ENCODE peak calls at places on chromosomes 3 and 15, in nine cellular contexts. D is tibial nerve, X is GM12865, M is astrocyte, A is heart left ventricle, U is fibroblast of villous mesenchyme, Q is fibroblast of the aortic adventitia, B is fibroblast of lung, J is psoas muscle. G is an unnamed sample.

GRCh38 chr15:31278056-31278445 is 48.6 kb upstream of the KLF13 start:
- DNase-seq in X (no peak), A (no peak), D (no peak), Q (no peak), M (no peak), J (peak; percentile 25), U (no peak), B (no peak), G (peak; percentile 13)

GRCh38 chr3:124203292-124203691 is 211.4 kb upstream of the ROPN1 start:
- DNase-seq in M (no peak), D (no peak), Q (no peak), J (no peak), B (no peak), X (no peak), A (no peak), U (no peak), G (no peak)

GRCh38 chr3:49013738-49014660 is 4.4 kb downstream of the DALRD3 start:
- DNase-seq in B (no peak), X (peak; percentile 83), A (no peak), J (peak; percentile 67), M (no peak), D (no peak), Q (no peak), U (peak; percentile 33), G (no peak)

GRCh38 chr3:180678231-180678630 is 1.1 kb downstream of the CCDC39 start:
- DNase-seq in J (no peak), A (no peak), D (no peak), U (no peak), Q (no peak), X (peak; percentile 20), B (no peak), M (no peak), G (no peak)

GRCh38 chr3:114447545-114447944 is 153.7 kb downstream of the TIGIT start:
- DNase-seq in A (no peak), J (no peak), Q (no peak), D (no peak), X (peak; percentile 28), M (no peak), U (no peak), B (peak; percentile 43), G (no peak)

GRCh38 chr3:154844863-154845262 is 235.3 kb upstream of the MME start:
- DNase-seq in D (no peak), M (no peak), U (no peak), B (no peak), A (no peak), J (no peak), X (no peak), Q (no peak), G (no peak)

GRCh38 chr3:177057768-177058167 is 139.5 kb downstream of the TBL1XR1 start:
- DNase-seq in B (peak; percentile 35), Q (no peak), J (no peak), X (peak; percentile 89), U (no peak), A (no peak), M (peak; percentile 14), D (no peak), G (no peak)

GRCh38 chr3:42723146-42723683 is 20.6 kb upstream of the HHATL start:
- DNase-seq in A (no peak), J (no peak), Q (no peak), B (no peak), D (no peak), U (no peak), X (no peak), M (no peak), G (no peak)

GRCh38 chr3:13158441-13158840 is 85.2 kb upstream of the IQSEC1 start:
- DNase-seq in D (no peak), M (no peak), B (no peak), A (no peak), U (no peak), X (no peak), J (no peak), Q (no peak), G (no peak)

GRCh38 chr15:66798426-66799061 is 96.5 kb downstream of the SMAD6 start:
- DNase-seq in X (no peak), U (peak; percentile 43), D (no peak), Q (peak; percentile 75), J (no peak), A (no peak), M (peak; percentile 65), B (peak; percentile 78), G (no peak)

GRCh38 chr3:15108082-15108545 is 9.2 kb upstream of the RBSN start:
- DNase-seq in A (peak; percentile 71), Q (peak; percentile 81), M (peak; percentile 33), D (peak; percentile 30), X (peak; percentile 88), U (peak; percentile 80), B (peak; percentile 59), J (peak; percentile 89), G (peak; percentile 59)

GRCh38 chr15:26260517-26261133 is 397.5 kb upstream of the ATP10A start:
- DNase-seq in B (peak; percentile 0), A (no peak), U (no peak), Q (peak; percentile 26), M (no peak), X (peak; percentile 35), J (peak; percentile 58), D (no peak), G (no peak)

GRCh38 chr3:53198256-53198977 is 37.4 kb downstream of the PRKCD start:
- DNase-seq in M (no peak), Q (no peak), U (no peak), D (no peak), X (no peak), A (no peak), J (no peak), B (no peak), G (no peak)

GRCh38 chr3:53198996-53199395 is 38.0 kb downstream of the PRKCD start:
- DNase-seq in A (no peak), J (no peak), M (no peak), X (no peak), B (no peak), D (no peak), Q (no peak), U (no peak), G (no peak)

GRCh38 chr3:53201190-53201504 is 40.1 kb downstream of the PRKCD start:
- DNase-seq in X (no peak), J (no peak), D (no peak), A (no peak), U (no peak), Q (no peak), B (no peak), M (no peak), G (no peak)

GRCh38 chr3:53200501-53201189 is 39.6 kb downstream of the PRKCD start:
- DNase-seq in X (no peak), D (no peak), Q (no peak), A (no peak), J (no peak), U (no peak), B (no peak), M (no peak), G (no peak)

DNA sequence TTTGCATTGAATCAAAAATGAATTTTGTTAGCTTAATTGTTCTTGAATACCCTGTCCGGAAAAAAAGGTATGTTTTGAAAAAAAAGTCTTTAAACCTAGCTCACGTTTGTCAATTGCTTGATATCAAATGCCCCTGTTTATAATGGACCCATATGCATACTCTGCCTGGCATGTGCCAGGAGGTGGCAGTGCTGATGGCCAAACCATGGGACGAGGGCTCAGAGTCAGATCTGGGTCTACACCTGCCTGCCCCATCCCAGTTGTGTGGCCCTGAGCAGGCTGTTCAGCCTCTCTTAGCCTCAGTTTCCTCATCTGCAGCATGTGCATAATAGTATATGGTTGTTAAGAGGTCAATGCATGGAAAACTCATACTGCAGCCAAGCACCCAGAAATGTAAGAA is 38.8 kb downstream of the PRKCD start:
- DNase-seq in D (no peak), M (no peak), A (no peak), B (no peak), U (no peak), X (no peak), Q (no peak), J (no peak), G (no peak)
- TF ChIP-seq CTCF in D (no peak), M (no peak), A (no peak), B (no peak), U (no peak), X (no peak), Q (no peak), J (no peak), G (no peak)

GRCh38 chr15:82530606-82531379 is 9.5 kb downstream of the RPS17 start:
- DNase-seq in Q (peak; percentile 59), X (peak; percentile 83), A (peak; percentile 58), B (peak; percentile 60), M (peak; percentile 43), J (peak; percentile 78), U (peak; percentile 51), D (peak; percentile 53), G (peak; percentile 37)
- H3K4me3 ChIP-seq in Q (peak overlapping the region; percentile 22), X (no peak overlapping the region), A (no peak overlapping the region), B (no peak overlapping the region), M (no peak overlapping the region), J (peak overlapping the region; percentile 28), U (no peak overlapping the region), D (no peak overlapping the region), G (no peak overlapping the region)

GRCh38 chr3:147197739-147198138 is 208.6 kb downstream of the ZIC4 start:
- DNase-seq in X (peak; percentile 3), D (no peak), A (no peak), Q (no peak), B (no peak), M (no peak), J (no peak), U (no peak), G (no peak)

GRCh38 chr3:147189016-147189415 is 217.3 kb downstream of the ZIC4 start:
- DNase-seq in X (no peak), J (no peak), U (no peak), B (peak; percentile 52), A (no peak), M (peak; percentile 36), Q (peak; percentile 1), D (no peak), G (no peak)

GRCh38 chr3:147187687-147188086 is 218.7 kb downstream of the ZIC4 start:
- DNase-seq in U (no peak), Q (no peak), X (no peak), J (no peak), D (no peak), A (no peak), B (no peak), M (no peak), G (no peak)

GRCh38 chr3:147195896-147196295 is 210.4 kb downstream of the ZIC4 start:
- DNase-seq in A (no peak), D (no peak), B (peak; percentile 21), X (no peak), M (no peak), U (no peak), J (no peak), Q (peak; percentile 43), G (no peak)

GRCh38 chr3:147191795-147192385 is 214.5 kb downstream of the ZIC4 start:
- DNase-seq in U (peak; percentile 71), X (peak; percentile 69), D (peak; percentile 55), B (peak; percentile 68), M (peak; percentile 52), J (no peak), A (no peak), Q (peak; percentile 87), G (no peak)
- TF ChIP-seq CTCF in U (peak; percentile 82), X (peak; percentile 67), D (peak; percentile 41), B (peak; percentile 83), M (peak; percentile 86), J (peak; percentile 66), A (peak; percentile 70), Q (peak; percentile 90), G (no peak)

DNA sequence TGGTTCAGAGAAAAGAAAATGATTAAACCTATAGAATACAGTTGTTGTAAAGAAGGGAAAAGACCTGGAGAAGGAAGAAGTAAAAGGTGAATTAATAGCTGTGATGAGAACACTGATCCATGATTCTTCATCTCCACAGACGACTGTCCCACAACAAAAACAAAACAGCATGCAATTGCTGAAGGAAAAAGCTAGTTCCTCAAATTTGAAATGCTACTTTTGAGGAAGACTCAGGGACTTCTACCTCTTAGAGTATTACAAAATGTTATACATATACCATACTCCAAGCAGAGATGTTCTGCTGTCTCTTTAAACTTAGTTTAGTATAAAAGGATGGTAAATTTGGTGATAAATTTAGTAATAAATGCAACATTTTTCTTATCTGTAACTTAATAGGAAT is 21.5 kb downstream of the ALCAM start:
- DNase-seq in A (no peak), D (no peak), Q (no peak), X (no peak), J (no peak), B (no peak), U (no peak), M (no peak), G (no peak)
- H3K4me3 ChIP-seq in A (no peak overlapping the region), D (no peak overlapping the region), Q (no peak overlapping the region), X (no peak overlapping the region), J (no peak overlapping the region), B (no peak overlapping the region), U (no peak overlapping the region), M (no peak overlapping the region), G (no peak overlapping the region)